ENCODE peak calls at places on chromosomes 4 and X, in six cellular contexts. A is H9, M is neuronal stem cell, V is IMR-90, G is mesenchymal stem cell, L is H1. T is an unnamed sample.

GRCh38 chr4:47526281-47526680 is 41.2 kb downstream of the ATP10D start:
- DNase-seq in M (no peak), G (no peak), A (no peak), V (peak; percentile 53), L (no peak), T (no peak)

GRCh38 chr4:14446311-14446710 is 556.0 kb upstream of the CPEB2 start:
- DNase-seq in M (no peak), V (peak; percentile 1), A (no peak), L (no peak), G (no peak), T (no peak)

GRCh38 chr4:101187837-101188236 is 159.5 kb downstream of the PPP3CA start:
- DNase-seq in A (no peak), L (no peak), G (no peak), M (no peak), V (no peak), T (no peak)

GRCh38 chr4:153564630-153565525 is 98.7 kb downstream of the TMEM131L start:
- DNase-seq in V (peak; percentile 60), L (no peak), A (no peak), G (peak; percentile 58), M (peak; percentile 65), T (no peak)

GRCh38 chr4:144903953-144904711 is 193.9 kb downstream of the ANAPC10 start:
- DNase-seq in V (no peak), M (no peak), A (no peak), L (no peak), G (no peak), T (peak; percentile 53)

GRCh38 chr4:169952236-169953088 is 73.7 kb downstream of the MFAP3L start:
- DNase-seq in V (no peak), L (no peak), G (no peak), M (no peak), A (no peak), T (no peak)

GRCh38 chr4:174210354-174210753 is 73.1 kb downstream of the FBXO8 start:
- DNase-seq in V (no peak), L (no peak), G (no peak), A (no peak), M (no peak), T (no peak)

GRCh38 chr4:10866691-10867090 is 182.1 kb upstream of the CLNK start:
- DNase-seq in G (no peak), V (no peak), M (no peak), A (no peak), L (no peak), T (no peak)

GRCh38 chrX:20595928-20596550 is 329.3 kb upstream of the RPS6KA3 start:
- DNase-seq in G (peak; percentile 18), V (no peak), M (no peak), L (no peak), A (peak; percentile 26), T (peak; percentile 68)

GRCh38 chr4:81915430-81915829 is 443.7 kb upstream of the RASGEF1B start:
- DNase-seq in A (no peak), L (no peak), M (no peak), G (no peak), V (no peak), T (no peak)
- H3K14ac ChIP-seq in A (no peak overlapping the region), L (no peak overlapping the region), M (no peak overlapping the region), G (no peak overlapping the region), V (no peak overlapping the region), T (no peak overlapping the region)

GRCh38 chrX:11781734-11782370 is 23.8 kb downstream of the MSL3 start:
- DNase-seq in A (no peak), V (no peak), G (no peak), M (no peak), L (no peak), T (no peak)
- H3K14ac ChIP-seq in A (no peak overlapping the region), V (no peak overlapping the region), G (no peak overlapping the region), M (no peak overlapping the region), L (no peak overlapping the region), T (no peak overlapping the region)

GRCh38 chr4:15996773-15997172 is 33.8 kb upstream of the FGFBP2 start:
- DNase-seq in L (no peak), G (peak; percentile 10), A (no peak), V (peak; percentile 13), M (no peak), T (no peak)
- H3K14ac ChIP-seq in L (no peak overlapping the region), G (no peak overlapping the region), A (no peak overlapping the region), V (no peak overlapping the region), M (no peak overlapping the region), T (no peak overlapping the region)

DNA sequence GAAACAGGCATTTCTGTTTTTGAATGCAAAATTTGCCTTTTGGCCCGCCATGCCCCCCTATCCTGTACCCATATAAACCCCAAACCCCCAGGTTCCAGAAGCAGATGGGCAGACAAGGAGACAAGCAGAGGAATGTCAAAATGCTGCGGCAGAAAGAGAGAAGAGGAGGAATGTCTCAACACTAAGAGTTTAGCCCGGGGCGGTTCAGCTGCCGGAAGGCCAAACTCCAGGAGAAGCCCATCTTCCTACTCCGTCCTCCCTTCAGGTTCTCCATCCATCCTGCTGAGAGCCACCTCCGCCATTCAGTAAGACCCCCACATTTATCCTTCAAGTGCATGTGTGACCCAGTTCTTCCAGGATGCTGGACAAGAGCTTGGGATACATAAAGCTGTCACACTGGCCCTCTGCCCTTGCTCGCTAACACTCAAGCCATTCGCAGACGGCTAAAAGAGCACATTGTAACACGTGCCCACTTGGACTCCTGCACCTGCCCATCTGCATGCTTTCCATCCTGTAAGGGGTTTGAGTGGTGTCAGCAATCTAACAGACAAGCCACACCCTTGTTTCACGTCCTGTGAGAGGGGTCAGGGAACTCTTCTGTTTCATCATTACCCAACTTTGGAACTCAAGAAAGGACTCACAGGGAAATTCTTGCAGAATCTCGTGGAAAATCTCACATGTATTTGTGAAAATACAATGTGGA is 31.3 kb downstream of the TLR10 start:
- DNase-seq in G (no peak), A (no peak), M (no peak), V (no peak), L (no peak), T (peak; percentile 82)
- H3K14ac ChIP-seq in G (no peak overlapping the region), A (no peak overlapping the region), M (no peak overlapping the region), V (no peak overlapping the region), L (no peak overlapping the region), T (no peak overlapping the region)

GRCh38 chrX:10545882-10546281 is 74.5 kb downstream of the MID1 start:
- DNase-seq in G (no peak), L (no peak), V (no peak), M (no peak), A (no peak), T (no peak)
- H3K14ac ChIP-seq in G (no peak overlapping the region), L (no peak overlapping the region), V (no peak overlapping the region), M (no peak overlapping the region), A (no peak overlapping the region), T (no peak overlapping the region)

DNA sequence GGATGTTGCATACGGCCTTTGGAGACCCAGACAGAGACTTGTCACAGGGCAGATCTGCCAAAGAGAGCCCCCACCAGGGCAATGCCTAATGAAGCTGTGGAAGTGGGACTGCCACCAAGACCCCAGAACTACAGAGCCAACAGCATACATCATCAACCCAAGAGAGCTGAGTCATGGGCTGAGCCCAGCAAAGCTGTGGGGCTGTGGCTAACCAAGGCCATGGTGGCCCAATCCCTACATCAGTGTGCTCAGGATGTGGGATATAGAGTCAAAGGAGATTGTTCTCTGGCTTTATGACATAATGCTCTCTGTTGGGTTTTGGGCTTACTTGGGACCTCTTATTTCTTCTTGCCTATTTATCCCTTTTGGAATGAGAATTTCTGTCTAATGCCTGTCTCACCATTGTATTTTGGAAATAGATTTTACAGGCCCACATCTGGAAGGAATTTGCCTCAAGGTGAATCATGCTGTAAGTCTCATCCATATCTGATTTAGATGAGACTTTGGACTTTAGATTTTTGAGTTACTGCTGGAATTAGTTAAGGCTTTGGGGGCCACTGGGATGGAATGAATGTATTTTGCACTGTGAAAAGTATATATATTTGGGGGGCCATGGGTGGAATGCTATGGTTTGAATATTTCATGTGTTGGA is 5.4 kb upstream of the PRDM5 start:
- DNase-seq in G (no peak), A (no peak), M (no peak), L (no peak), V (no peak), T (no peak)
- H3K14ac ChIP-seq in G (no peak overlapping the region), A (no peak overlapping the region), M (no peak overlapping the region), L (no peak overlapping the region), V (no peak overlapping the region), T (no peak overlapping the region)

GRCh38 chr4:23920296-23920695 is 30.4 kb upstream of the PPARGC1A start:
- DNase-seq in G (no peak), A (no peak), M (no peak), L (no peak), V (no peak), T (no peak)
- H3K14ac ChIP-seq in G (no peak overlapping the region), A (no peak overlapping the region), M (no peak overlapping the region), L (no peak overlapping the region), V (no peak overlapping the region), T (no peak overlapping the region)

GRCh38 chrX:109624641-109625311 is at the start of gene KCNE5:
- DNase-seq in L (peak; percentile 63), G (peak; percentile 29), M (peak; percentile 53), A (peak; percentile 75), V (no peak), T (peak; percentile 12)

GRCh38 chrX:109624022-109624421 is 950 bp downstream of the KCNE5 start:
- DNase-seq in M (no peak), L (no peak), A (no peak), V (no peak), G (no peak), T (no peak)

GRCh38 chrX:109626637-109627036 is 1.7 kb upstream of the KCNE5 start:
- DNase-seq in A (no peak), L (no peak), M (no peak), G (no peak), V (no peak), T (no peak)

GRCh38 chrX:109632906-109633504 is 8.0 kb upstream of the KCNE5 start:
- DNase-seq in G (peak; percentile 37), V (peak; percentile 26), L (no peak), M (no peak), A (peak; percentile 33), T (no peak)

GRCh38 chrX:109629310-109629709 is 4.3 kb upstream of the KCNE5 start:
- DNase-seq in M (no peak), V (no peak), G (no peak), A (no peak), L (no peak), T (no peak)
- H3K14ac ChIP-seq in M (no peak overlapping the region), V (no peak overlapping the region), G (no peak overlapping the region), A (no peak overlapping the region), L (no peak overlapping the region), T (no peak overlapping the region)

T was measured in trophoblast cell.